ENCODE peak calls at places on chromosomes 11 and 22, in five cellular contexts. R is cardiac fibroblast, K is sigmoid colon, S is AG09319, X is omental fat pad. F is an unnamed sample.

GRCh38 chr11:106853850-106854401 is 164.3 kb downstream of the GUCY1A2 start:
- DNase-seq in X (no peak), K (no peak), S (no peak), R (no peak), F (no peak)

GRCh38 chr11:94193288-94193687 is 64.6 kb downstream of the PANX1 start:
- DNase-seq in K (no peak), X (no peak), R (peak; percentile 67), S (no peak), F (peak; percentile 96)

GRCh38 chr11:76604652-76605241 is 65.8 kb downstream of the LRRC32 start:
- DNase-seq in K (peak; percentile 91), R (peak; percentile 67), X (no peak), S (peak; percentile 69), F (peak; percentile 27)

GRCh38 chr22:22210375-22210774 is 34.2 kb upstream of the VPREB1 start:
- DNase-seq in S (no peak), R (peak; percentile 85), K (no peak), X (no peak), F (peak; percentile 79)

GRCh38 chr11:96207459-96208449 is 135.2 kb downstream of the MAML2 start:
- DNase-seq in R (peak; percentile 58), X (no peak), S (no peak), K (no peak), F (peak; percentile 52)

GRCh38 chr22:16601437-16602223 is 9.0 kb upstream of the CCT8L2 start:
- DNase-seq in S (no peak), X (no peak), K (no peak), R (no peak), F (peak; percentile 17)

GRCh38 chr11:65773784-65774411 is 6.9 kb downstream of the AP5B1 start:
- DNase-seq in K (peak; percentile 24), R (no peak), S (no peak), X (no peak), F (no peak)

GRCh38 chr11:130314184-130314748 is 451 bp downstream of the ZBTB44 start:
- DNase-seq in X (peak; percentile 27), K (peak; percentile 75), R (peak; percentile 37), S (no peak), F (peak; percentile 68)

GRCh38 chr22:28857288-28857687 is 26.1 kb upstream of the ZNRF3 start:
- DNase-seq in R (no peak), K (no peak), S (no peak), X (no peak), F (no peak)

GRCh38 chr11:109783842-109784241 is 309.4 kb upstream of the ZC3H12C start:
- DNase-seq in R (no peak), K (no peak), X (no peak), S (no peak), F (no peak)

GRCh38 chr11:126219547-126219946 is 8.0 kb downstream of the FAM118B start:
- DNase-seq in X (no peak), R (no peak), K (no peak), S (no peak), F (no peak)

DNA sequence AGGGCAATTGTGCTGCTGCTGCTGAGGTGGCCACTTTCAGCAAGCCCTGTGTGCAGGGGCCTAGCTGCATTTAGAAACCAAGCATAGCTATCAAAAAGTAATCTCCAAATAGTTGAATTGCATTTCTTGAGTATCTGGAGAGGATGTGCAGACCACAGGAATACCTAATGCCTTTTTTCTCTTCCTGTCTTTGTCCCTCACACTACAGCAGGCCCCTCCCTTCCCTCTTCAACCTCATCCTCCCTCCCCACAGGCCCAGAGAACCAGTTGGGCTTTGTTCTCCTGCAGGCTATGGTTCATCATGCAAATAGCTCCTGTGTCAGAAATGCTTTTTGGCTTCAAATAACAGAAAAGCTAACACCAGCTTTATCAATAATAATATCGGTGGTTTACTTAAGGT is 47.7 kb downstream of the DKK3 start:
- DNase-seq in K (no peak), S (no peak), R (peak; percentile 29), X (no peak), F (no peak)
- TF ChIP-seq CTCF in K (no peak), S (no peak), R (no peak), X (no peak), F (no peak)

DNA sequence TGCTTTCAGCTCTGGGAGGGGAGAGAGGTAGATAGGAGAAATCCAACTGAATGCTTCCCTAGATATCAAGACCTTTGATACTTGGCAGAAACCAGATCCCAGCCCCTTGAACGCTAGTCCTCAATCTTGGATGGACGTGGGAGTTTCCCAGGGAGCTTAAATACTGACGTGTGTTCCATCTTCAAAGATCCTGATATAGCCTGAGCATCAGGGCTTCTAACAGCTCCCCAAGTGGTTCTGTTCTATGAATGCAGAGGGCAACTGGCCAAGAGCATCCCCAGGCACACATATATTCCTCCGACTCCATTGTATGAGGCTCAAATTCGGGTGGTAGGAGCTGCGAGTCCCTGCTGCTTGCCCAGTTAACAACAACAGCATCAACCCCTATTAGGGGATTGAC is 8.7 kb upstream of the ACCS start:
- DNase-seq in S (no peak), K (no peak), R (no peak), X (no peak), F (no peak)
- TF ChIP-seq CTCF in S (no peak), K (no peak), R (no peak), X (no peak), F (no peak)

DNA sequence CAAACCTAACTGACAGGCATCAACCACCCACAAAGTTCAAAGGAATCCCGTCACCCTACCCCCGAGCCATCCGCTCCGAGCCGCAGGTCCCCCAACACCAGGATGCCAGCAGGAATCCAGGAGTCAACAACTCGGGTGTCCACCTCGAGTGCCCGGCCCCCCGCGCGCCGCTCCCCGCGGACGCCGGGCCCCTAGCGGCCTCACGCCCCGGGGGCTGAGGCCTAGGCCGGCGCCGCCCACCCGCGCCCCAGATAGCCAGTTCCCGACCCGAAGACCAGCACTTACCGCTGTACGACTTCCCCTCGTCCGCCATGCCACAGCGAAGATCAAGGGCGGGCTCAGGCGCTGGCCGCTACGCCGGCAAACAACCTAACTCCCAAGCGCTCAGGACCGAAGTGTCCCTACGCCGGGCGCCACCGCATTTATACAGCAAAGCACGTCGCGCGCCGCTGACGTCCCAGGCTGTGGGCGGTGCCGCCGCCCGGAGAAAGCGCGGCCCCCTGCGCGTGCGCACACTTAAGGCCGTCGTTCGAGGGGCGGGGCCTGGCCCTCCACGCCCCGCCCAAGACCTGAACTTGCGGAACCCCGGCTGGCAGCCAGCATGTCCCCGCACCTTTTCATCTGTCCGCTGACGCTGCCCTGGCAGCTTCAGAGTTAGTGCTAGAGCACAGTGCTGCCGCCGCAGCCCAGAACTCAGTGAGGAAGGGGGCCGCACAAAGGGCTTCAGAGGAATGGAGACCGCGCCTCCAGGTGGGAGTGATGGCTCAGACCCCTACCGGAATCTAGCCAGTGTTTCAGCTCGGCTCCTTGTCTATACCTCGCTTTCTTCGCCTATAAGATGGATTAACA is at the start of gene NXF1:
- DNase-seq in S (peak; percentile 90), X (peak; percentile 93), R (peak; percentile 96), K (peak; percentile 97), F (peak; percentile 93)
- TF ChIP-seq CTCF in S (no peak), X (no peak), R (no peak), K (no peak), F (no peak)

DNA sequence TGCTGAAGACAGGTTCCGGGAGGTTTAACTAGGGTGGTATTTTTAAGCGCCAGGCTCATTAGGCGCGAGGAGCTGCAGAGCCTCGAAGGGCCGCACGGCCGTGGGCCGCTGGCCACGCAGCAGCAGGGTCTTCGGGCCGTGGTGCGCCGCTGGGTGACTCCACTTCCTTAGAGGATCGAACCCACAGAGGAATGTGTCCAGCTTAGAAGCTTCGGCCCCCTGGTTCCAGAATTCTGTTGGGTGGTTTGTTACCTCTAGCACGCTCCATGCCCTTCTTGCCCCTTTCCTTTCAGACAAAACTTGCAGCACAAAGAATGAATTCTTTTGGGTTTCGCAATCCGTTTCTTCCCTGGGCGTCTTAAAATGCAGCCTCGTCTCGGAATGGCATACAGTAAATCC is 773 bp upstream of the PATL1 start:
- DNase-seq in X (no peak), K (peak; percentile 73), R (peak; percentile 75), S (peak; percentile 2), F (peak; percentile 57)
- TF ChIP-seq CTCF in X (no peak), K (no peak), R (peak; percentile 4), S (no peak), F (no peak)

GRCh38 chr11:848380-848931 is 5.8 kb downstream of the TSPAN4 start:
- DNase-seq in S (no peak), K (no peak), R (no peak), X (no peak), F (peak; percentile 40)

GRCh38 chr11:849951-850776 is 7.5 kb downstream of the TSPAN4 start:
- DNase-seq in R (no peak), S (no peak), X (no peak), K (no peak), F (no peak)

GRCh38 chr11:848988-849824 is 6.6 kb downstream of the TSPAN4 start:
- DNase-seq in S (no peak), X (no peak), R (no peak), K (no peak), F (no peak)

GRCh38 chr11:852762-853161 is 10.1 kb downstream of the TSPAN4 start:
- DNase-seq in X (no peak), R (no peak), S (no peak), K (no peak), F (no peak)

DNA sequence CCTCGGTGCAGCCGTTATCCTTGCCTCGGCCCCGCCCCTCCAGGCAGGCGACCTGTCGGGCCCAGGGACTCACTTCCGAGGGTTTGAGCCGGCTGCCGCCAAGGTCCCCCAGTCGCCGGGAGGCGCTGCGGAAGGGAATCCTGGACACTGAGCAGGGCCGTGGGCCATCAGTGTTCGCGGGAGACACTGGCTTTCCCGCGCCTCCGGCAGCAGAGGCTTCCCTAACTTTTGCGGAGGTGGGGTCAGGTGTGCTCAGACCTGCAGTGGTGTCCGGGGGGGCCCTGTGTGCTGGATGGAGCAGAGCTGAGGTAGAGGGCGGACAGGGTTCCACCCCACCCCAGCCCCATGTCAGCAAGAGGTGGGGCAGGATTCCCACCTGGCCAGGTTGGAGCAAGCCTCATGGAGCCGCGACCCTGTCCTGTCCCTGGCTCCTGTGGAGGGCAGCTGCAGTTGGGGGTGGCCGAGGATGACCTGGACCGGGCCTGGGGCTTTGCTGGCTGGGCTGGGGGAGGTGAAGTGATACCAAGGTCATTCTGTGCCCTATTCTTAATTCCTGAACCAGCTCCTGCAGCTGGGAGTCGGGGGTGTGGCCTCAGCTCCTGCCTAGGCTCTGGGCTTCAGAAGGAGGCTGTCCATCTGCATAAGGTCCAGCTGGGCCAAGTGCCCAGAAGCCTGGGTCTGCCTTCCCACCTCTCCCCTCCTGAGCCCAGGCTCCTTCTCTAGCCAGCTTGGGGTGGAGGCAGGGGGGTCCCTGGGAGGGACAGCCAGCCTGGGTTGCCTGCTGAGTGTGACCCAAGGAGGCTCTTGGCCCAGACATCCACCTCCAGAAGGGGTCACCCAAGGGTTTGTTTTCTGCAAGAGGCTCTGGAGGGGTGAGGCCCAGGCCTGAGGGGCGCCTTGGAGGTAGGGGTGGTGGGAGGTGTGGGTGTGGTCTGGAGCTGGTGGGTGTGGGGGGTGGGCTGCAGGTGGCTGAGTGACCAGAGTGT is 8.4 kb downstream of the TSPAN4 start:
- DNase-seq in X (no peak), S (no peak), K (no peak), R (no peak), F (no peak)
- TF ChIP-seq CTCF in X (no peak), S (no peak), K (no peak), R (no peak), F (no peak)

GRCh38 chr22:25134451-25134850 is 65.2 kb upstream of the CRYBB3 start:
- DNase-seq in S (no peak), K (no peak), X (no peak), R (no peak), F (no peak)

GRCh38 chr22:25134028-25134427 is 65.6 kb upstream of the CRYBB3 start:
- DNase-seq in S (no peak), K (peak; percentile 68), R (no peak), X (no peak), F (peak; percentile 82)

GRCh38 chr22:25127274-25127673 is 72.4 kb upstream of the CRYBB3 start:
- DNase-seq in K (no peak), X (no peak), R (no peak), S (no peak), F (no peak)

GRCh38 chr22:25130462-25130861 is 69.2 kb upstream of the CRYBB3 start:
- DNase-seq in S (no peak), K (no peak), X (no peak), R (no peak), F (no peak)

GRCh38 chr22:25131198-25131887 is 68.3 kb upstream of the CRYBB3 start:
- DNase-seq in S (no peak), R (no peak), K (no peak), X (no peak), F (no peak)
- TF ChIP-seq CTCF in S (no peak), R (no peak), K (no peak), X (no peak), F (no peak)